ENCODE peak calls at places on chromosome 19, in ten cellular contexts. W is brain microvascular endothelial cell, N is esophagus squamous epithelium, E is lower lobe of right lung, V is heart right ventricle, D is MM.1S, F is stomach, Y is HFF-Myc, U is lower leg skin, B is ascending aorta. G is an unnamed sample.

GRCh38 chr19:56116606-56117005 is 4.5 kb downstream of the ZNF787 start:
- DNase-seq in F (no peak), W (no peak), Y (no peak), U (no peak), V (no peak), E (peak; percentile 26), B (no peak), D (no peak), N (no peak), G (no peak)

GRCh38 chr19:47765522-47766358 is 12.8 kb upstream of the SELENOW start:
- DNase-seq in U (no peak), N (no peak), F (peak; percentile 72), V (peak; percentile 80), B (no peak), Y (no peak), D (peak; percentile 48), W (no peak), E (peak; percentile 63), G (no peak)

GRCh38 chr19:15216363-15216762 is 15.6 kb upstream of the NOTCH3 start:
- DNase-seq in Y (no peak), V (no peak), N (no peak), D (no peak), W (no peak), U (no peak), B (no peak), E (no peak), F (no peak), G (no peak)

GRCh38 chr19:47190167-47190727 is 40.8 kb downstream of the BBC3 start:
- DNase-seq in U (no peak), F (peak; percentile 90), V (peak; percentile 35), W (peak; percentile 63), Y (no peak), E (peak; percentile 88), D (no peak), B (peak; percentile 84), N (no peak), G (no peak)

GRCh38 chr19:19062454-19063182 is 1.2 kb upstream of the SLC25A42 start:
- DNase-seq in V (no peak), Y (peak; percentile 51), B (no peak), E (no peak), N (no peak), U (no peak), F (no peak), W (peak; percentile 11), D (peak; percentile 27), G (no peak)

GRCh38 chr19:45653634-45654033 is 14.4 kb upstream of the GIPR start:
- DNase-seq in N (no peak), B (no peak), U (no peak), W (no peak), D (no peak), V (no peak), E (no peak), F (no peak), Y (no peak), G (no peak)

GRCh38 chr19:45812297-45812696 is 2.8 kb downstream of the RSPH6A start:
- DNase-seq in U (no peak), B (no peak), V (no peak), F (no peak), E (no peak), D (no peak), W (no peak), Y (no peak), N (no peak), G (no peak)

GRCh38 chr19:12034610-12035009 is 869 bp downstream of the ZNF433 start:
- DNase-seq in E (no peak), B (no peak), F (no peak), V (no peak), D (no peak), U (no peak), N (no peak), Y (no peak), W (no peak), G (no peak)

GRCh38 chr19:5013761-5014160 is 44.8 kb downstream of the KDM4B start:
- DNase-seq in Y (no peak), W (no peak), N (no peak), D (no peak), B (no peak), E (no peak), F (peak; percentile 66), V (no peak), U (no peak), G (no peak)

GRCh38 chr19:35569281-35569781 is 5.9 kb upstream of the ATP4A start:
- DNase-seq in B (peak; percentile 34), W (no peak), U (no peak), D (no peak), F (peak; percentile 57), V (no peak), Y (no peak), N (no peak), E (no peak), G (peak; percentile 72)

GRCh38 chr19:11268783-11269267 is 6.5 kb upstream of the DOCK6 start:
- DNase-seq in E (peak; percentile 60), Y (peak; percentile 88), B (peak; percentile 70), F (peak; percentile 53), U (no peak), V (peak; percentile 76), D (no peak), N (no peak), W (peak; percentile 82), G (no peak)

GRCh38 chr19:41352609-41353465 is 885 bp downstream of the TGFB1 start:
- DNase-seq in N (no peak), E (peak; percentile 81), V (peak; percentile 74), B (peak; percentile 83), F (peak; percentile 66), U (peak; percentile 66), Y (no peak), W (peak; percentile 17), D (peak; percentile 70), G (no peak)
- TF ChIP-seq CTCF in N (peak; percentile 46), E (peak; percentile 62), V (peak; percentile 62), B (peak; percentile 40), F (no peak), U (no peak), Y (peak; percentile 73), W (peak; percentile 77), D (peak; percentile 70), G (peak; percentile 31)

GRCh38 chr19:21128901-21129698 is 12.7 kb upstream of the ZNF431 start:
- DNase-seq in N (no peak), D (no peak), W (no peak), B (no peak), V (no peak), F (no peak), E (no peak), Y (no peak), U (no peak), G (no peak)

GRCh38 chr19:21127001-21127400 is 14.8 kb upstream of the ZNF431 start:
- DNase-seq in W (no peak), N (no peak), U (no peak), B (no peak), F (no peak), D (no peak), V (no peak), Y (no peak), E (no peak), G (no peak)

GRCh38 chr19:21130097-21130775 is 11.6 kb upstream of the ZNF431 start:
- DNase-seq in U (no peak), B (no peak), D (no peak), Y (no peak), N (no peak), F (no peak), E (no peak), V (no peak), W (no peak), G (no peak)

GRCh38 chr19:21126078-21126477 is 15.8 kb upstream of the ZNF431 start:
- DNase-seq in V (no peak), W (no peak), D (no peak), Y (no peak), F (no peak), E (no peak), N (no peak), U (no peak), B (no peak), G (no peak)

DNA sequence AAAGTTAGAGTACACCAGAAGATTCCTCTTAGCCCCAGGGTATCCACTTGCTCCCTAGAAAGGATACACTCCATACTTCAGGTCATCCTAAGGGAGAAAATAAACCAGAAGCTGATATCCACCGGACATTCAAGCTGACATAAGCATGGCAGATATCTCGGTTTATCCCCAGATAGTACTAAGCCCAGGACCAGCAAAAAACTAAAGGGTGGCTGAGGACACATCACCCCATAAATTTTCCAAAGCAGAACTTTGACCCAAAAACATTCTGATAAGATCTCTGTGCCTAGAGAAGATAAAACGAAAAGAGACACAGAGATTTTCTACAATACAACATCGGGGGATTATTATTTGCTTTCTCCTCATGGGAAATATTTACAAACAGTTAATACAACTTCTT is 13.9 kb upstream of the ZNF431 start:
- DNase-seq in W (no peak), F (no peak), N (no peak), U (no peak), Y (no peak), D (no peak), V (no peak), E (no peak), B (no peak), G (no peak)
- H3K4me3 ChIP-seq in W (no peak overlapping the region), F (no peak overlapping the region), N (no peak overlapping the region), U (no peak overlapping the region), Y (no peak overlapping the region), D (no peak overlapping the region), V (no peak overlapping the region), E (no peak overlapping the region), B (no peak overlapping the region), G (no peak overlapping the region)

GRCh38 chr19:1522061-1522460 is 1.8 kb upstream of the PLK5 start:
- DNase-seq in F (no peak), Y (no peak), E (no peak), D (no peak), B (no peak), U (no peak), N (no peak), W (no peak), V (no peak), G (no peak)

GRCh38 chr19:1522838-1523237 is 1.0 kb upstream of the PLK5 start:
- DNase-seq in B (no peak), Y (no peak), N (no peak), E (no peak), W (no peak), V (no peak), D (no peak), F (no peak), U (no peak), G (no peak)

GRCh38 chr19:1524972-1525325 is 1.1 kb downstream of the PLK5 start:
- DNase-seq in N (no peak), W (no peak), B (no peak), F (no peak), Y (no peak), E (no peak), V (no peak), D (no peak), U (no peak), G (no peak)

GRCh38 chr19:1524206-1524971 is 512 bp downstream of the PLK5 start:
- DNase-seq in W (no peak), B (no peak), V (no peak), D (no peak), U (no peak), N (no peak), Y (no peak), F (no peak), E (no peak), G (no peak)

GRCh38 chr19:1523412-1524205 is at the start of gene PLK5:
- DNase-seq in D (no peak), W (no peak), N (no peak), B (no peak), Y (no peak), V (no peak), F (no peak), E (no peak), U (no peak), G (no peak)
- TF ChIP-seq CTCF in D (no peak), W (no peak), N (no peak), B (no peak), Y (no peak), V (no peak), F (no peak), E (no peak), U (no peak), G (no peak)

GRCh38 chr19:52190679-52191293 is 934 bp downstream of the PPP2R1A start:
- DNase-seq in W (peak; percentile 10), B (no peak), U (peak; percentile 25), D (peak; percentile 11), E (peak; percentile 55), Y (no peak), F (peak; percentile 29), V (peak; percentile 32), N (no peak), G (peak; percentile 86)
- H3K4me3 ChIP-seq in W (peak overlapping the region; percentile 92), B (peak overlapping the region; percentile 91), U (peak overlapping the region; percentile 76), D (peak overlapping the region; percentile 96), E (peak overlapping the region; percentile 87), Y (peak overlapping the region; percentile 87), F (peak overlapping the region; percentile 91), V (peak overlapping the region; percentile 86), N (peak overlapping the region; percentile 91), G (peak overlapping the region; percentile 72)

G was measured in vagina.